ENCODE peak calls at places on chromosomes 4 and X, in seven cellular contexts. D is MM.1S, I is SK-N-SH, A is hepatocyte, M is HCT116, X is PC-3, B is GM23338. F is an unnamed sample.

GRCh38 chr4:184826315-184827266 is 823 bp upstream of the ACSL1 start:
- DNase-seq in D (peak), I (no peak), A (no peak), M (no peak), X (peak), B (peak), F (peak)

GRCh38 chr4:106763044-106763443 is 273.1 kb downstream of the DKK2 start:
- DNase-seq in D (no peak), I (no peak), A (no peak), M (no peak), X (peak), B (peak), F (no peak)

GRCh38 chr4:124234771-124235170 is 477.8 kb downstream of the ANKRD50 start:
- DNase-seq in D (no peak), I (no peak), A (no peak), M (no peak), X (peak), B (no peak), F (no peak)

GRCh38 chr4:109128589-109128988 is 173.9 kb downstream of the COL25A1 start:
- DNase-seq in D (no peak), I (no peak), A (no peak), M (no peak), X (no peak), B (no peak), F (no peak)

GRCh38 chr4:123893746-123894095 is 497.1 kb downstream of the SPRY1 start:
- DNase-seq in D (no peak), I (no peak), A (no peak), M (no peak), X (no peak), B (no peak), F (no peak)

GRCh38 chrX:121479406-121479805 is 432.0 kb downstream of the GLUD2 start:
- DNase-seq in D (no peak), I (no peak), A (no peak), M (no peak), X (no peak), B (peak), F (peak)

GRCh38 chr4:66577922-66578321 is 907.6 kb upstream of the EPHA5 start:
- DNase-seq in D (no peak), I (no peak), A (no peak), M (no peak), X (peak), B (no peak), F (no peak)

GRCh38 chrX:143788265-143788664 is 67.7 kb upstream of the SPANXN2 start:
- DNase-seq in D (peak), I (peak), A (peak), M (no peak), X (peak), B (peak), F (peak)

GRCh38 chr4:121220698-121221097 is 56.6 kb upstream of the TNIP3 start:
- DNase-seq in D (no peak), I (no peak), A (no peak), M (no peak), X (no peak), B (no peak), F (no peak)

GRCh38 chr4:106892786-106893185 is 143.3 kb downstream of the DKK2 start:
- DNase-seq in D (no peak), I (no peak), A (no peak), M (no peak), X (no peak), B (no peak), F (no peak)

GRCh38 chr4:88341227-88342192 is 37.1 kb upstream of the HERC6 start:
- DNase-seq in D (no peak), I (no peak), A (peak), M (no peak), X (peak), B (no peak), F (no peak)
- TF ChIP-seq EZH2phosphoT487 in D (no peak), I (no peak), A (no peak), M (no peak), X (no peak), B (no peak), F (no peak)

GRCh38 chr4:137610960-137611359 is 78.7 kb upstream of the PCDH18 start:
- DNase-seq in D (peak), I (no peak), A (peak), M (no peak), X (peak), B (peak), F (no peak)
- TF ChIP-seq CTCF in D (peak), I (peak), A (peak), M (peak), X (peak), B (peak), F (peak)

GRCh38 chr4:11111370-11111769 is 317.3 kb downstream of the HS3ST1 start:
- DNase-seq in D (no peak), I (no peak), A (no peak), M (no peak), X (no peak), B (no peak), F (no peak)

GRCh38 chr4:11106190-11106589 is 322.5 kb downstream of the HS3ST1 start:
- DNase-seq in D (peak), I (no peak), A (no peak), M (no peak), X (peak), B (no peak), F (no peak)

GRCh38 chr4:11106769-11107168 is 321.9 kb downstream of the HS3ST1 start:
- DNase-seq in D (no peak), I (no peak), A (peak), M (no peak), X (no peak), B (no peak), F (no peak)

DNA sequence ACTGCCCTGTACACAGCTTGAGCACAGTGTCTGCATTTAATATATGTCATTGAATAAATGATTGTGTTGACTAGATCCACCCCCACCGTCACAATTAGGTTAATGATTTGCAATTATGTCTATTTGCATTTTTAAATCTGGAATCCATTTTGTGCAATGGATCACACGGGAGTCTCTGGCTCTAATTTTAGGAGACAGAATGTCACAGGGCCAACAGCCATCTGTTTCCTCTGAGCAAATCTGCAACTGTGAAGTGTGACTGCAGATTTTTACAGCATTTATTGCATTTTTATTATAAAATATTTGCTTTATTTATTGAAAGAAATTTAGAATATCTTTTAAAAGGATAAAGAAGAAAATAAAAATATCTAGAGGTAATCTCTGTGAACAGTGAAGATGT is 316.8 kb downstream of the HS3ST1 start:
- DNase-seq in D (no peak), I (no peak), A (no peak), M (no peak), X (no peak), B (no peak), F (no peak)
- H3K4me2 ChIP-seq in D (no peak), I (no peak), A (no peak), M (no peak), X (no peak), B (no peak), F (no peak)

GRCh38 chr4:78742300-78742699 is 33.9 kb upstream of the BMP2K start:
- DNase-seq in D (no peak), I (no peak), A (no peak), M (no peak), X (no peak), B (no peak), F (no peak)
- TF ChIP-seq EZH2phosphoT487 in D (no peak), I (no peak), A (no peak), M (no peak), X (no peak), B (no peak), F (no peak)